ENCODE peak calls at places on chromosomes 11 and 22, in ten cellular contexts. One of them, this sample, is unnamed.

GRCh38 chr11:109552376-109552775 is 130.4 kb downstream of the C11orf87 start:
- DNase-seq in spleen: no peak
- DNase-seq in K562: no peak
- DNase-seq in stomach: no peak
- DNase-seq in GM23338: no peak
- DNase-seq in breast epithelium: no peak
- DNase-seq in upper lobe of left lung: no peak
- DNase-seq in transverse colon: no peak
- DNase-seq in HCT116: no peak
- DNase-seq in HL-60: no peak
- DNase-seq in this sample: no peak

GRCh38 chr22:48630444-48630777 is 1197.3 kb downstream of the BRD1 start:
- DNase-seq in spleen: no peak
- DNase-seq in K562: no peak
- DNase-seq in stomach: no peak
- DNase-seq in GM23338: no peak
- DNase-seq in breast epithelium: no peak
- DNase-seq in upper lobe of left lung: no peak
- DNase-seq in transverse colon: no peak
- DNase-seq in HCT116: no peak
- DNase-seq in HL-60: no peak
- DNase-seq in this sample: no peak

GRCh38 chr11:115324569-115325432 is 179.4 kb downstream of the CADM1 start:
- DNase-seq in spleen: no peak
- DNase-seq in K562: peak; percentile 34
- DNase-seq in stomach: peak; percentile 27
- DNase-seq in GM23338: peak; percentile 89
- DNase-seq in breast epithelium: no peak
- DNase-seq in upper lobe of left lung: no peak
- DNase-seq in transverse colon: peak; percentile 18
- DNase-seq in HCT116: no peak
- DNase-seq in HL-60: peak; percentile 43
- DNase-seq in this sample: peak; percentile 36

GRCh38 chr11:6438979-6439571 is 1.7 kb downstream of the HPX start:
- DNase-seq in spleen: no peak
- DNase-seq in K562: peak; percentile 33
- DNase-seq in stomach: peak; percentile 68
- DNase-seq in GM23338: peak; percentile 84
- DNase-seq in breast epithelium: no peak
- DNase-seq in upper lobe of left lung: no peak
- DNase-seq in transverse colon: peak; percentile 62
- DNase-seq in HCT116: peak; percentile 43
- DNase-seq in HL-60: peak; percentile 72
- DNase-seq in this sample: peak; percentile 55

GRCh38 chr11:65089621-65090020 is 5.6 kb downstream of the ZFPL1 start:
- DNase-seq in spleen: no peak
- DNase-seq in K562: no peak
- DNase-seq in stomach: no peak
- DNase-seq in GM23338: no peak
- DNase-seq in breast epithelium: no peak
- DNase-seq in upper lobe of left lung: no peak
- DNase-seq in transverse colon: no peak
- DNase-seq in HCT116: no peak
- DNase-seq in HL-60: no peak
- DNase-seq in this sample: no peak

GRCh38 chr11:118435233-118435892 is 929 bp upstream of the KMT2A start:
- DNase-seq in spleen: peak; percentile 93
- DNase-seq in K562: peak; percentile 67
- DNase-seq in stomach: peak; percentile 53
- DNase-seq in GM23338: peak; percentile 93
- DNase-seq in breast epithelium: no peak
- DNase-seq in upper lobe of left lung: peak; percentile 83
- DNase-seq in transverse colon: peak; percentile 67
- DNase-seq in HCT116: peak; percentile 18
- DNase-seq in HL-60: peak; percentile 77
- DNase-seq in this sample: peak; percentile 26

GRCh38 chr11:134529212-134530096 is 117.4 kb upstream of the B3GAT1 start:
- DNase-seq in spleen: no peak
- DNase-seq in K562: no peak
- DNase-seq in stomach: no peak
- DNase-seq in GM23338: no peak
- DNase-seq in breast epithelium: no peak
- DNase-seq in upper lobe of left lung: no peak
- DNase-seq in transverse colon: no peak
- DNase-seq in HCT116: no peak
- DNase-seq in HL-60: no peak
- DNase-seq in this sample: no peak

GRCh38 chr11:115776916-115777315 is 272.7 kb upstream of the CADM1 start:
- DNase-seq in spleen: no peak
- DNase-seq in K562: no peak
- DNase-seq in stomach: no peak
- DNase-seq in GM23338: no peak
- DNase-seq in breast epithelium: no peak
- DNase-seq in upper lobe of left lung: no peak
- DNase-seq in transverse colon: no peak
- DNase-seq in HCT116: no peak
- DNase-seq in HL-60: no peak
- DNase-seq in this sample: no peak

GRCh38 chr11:12448131-12448939 is 71.0 kb downstream of the PARVA start:
- DNase-seq in spleen: no peak
- DNase-seq in K562: no peak
- DNase-seq in stomach: no peak
- DNase-seq in GM23338: no peak
- DNase-seq in breast epithelium: no peak
- DNase-seq in upper lobe of left lung: no peak
- DNase-seq in transverse colon: no peak
- DNase-seq in HCT116: no peak
- DNase-seq in HL-60: no peak
- DNase-seq in this sample: no peak

GRCh38 chr11:47565340-47566165 is at the start of gene PTPMT1:
- DNase-seq in spleen: peak; percentile 94
- DNase-seq in K562: peak; percentile 83
- DNase-seq in stomach: peak; percentile 77
- DNase-seq in GM23338: peak; percentile 87
- DNase-seq in breast epithelium: peak; percentile 64
- DNase-seq in upper lobe of left lung: peak; percentile 95
- DNase-seq in transverse colon: peak; percentile 81
- DNase-seq in HCT116: peak; percentile 40
- DNase-seq in HL-60: peak; percentile 69
- DNase-seq in this sample: peak; percentile 33

GRCh38 chr22:50485221-50486131 is 1.2 kb upstream of the MIOX start:
- DNase-seq in spleen: no peak
- DNase-seq in K562: no peak
- DNase-seq in stomach: peak; percentile 86
- DNase-seq in GM23338: no peak
- DNase-seq in breast epithelium: no peak
- DNase-seq in upper lobe of left lung: peak; percentile 83
- DNase-seq in transverse colon: no peak
- DNase-seq in HCT116: no peak
- DNase-seq in HL-60: no peak
- DNase-seq in this sample: no peak

GRCh38 chr11:68999093-68999747 is 13.8 kb downstream of the MRGPRF start:
- DNase-seq in spleen: peak; percentile 70
- DNase-seq in K562: no peak
- DNase-seq in stomach: no peak
- DNase-seq in GM23338: no peak
- DNase-seq in breast epithelium: peak; percentile 45
- DNase-seq in upper lobe of left lung: no peak
- DNase-seq in transverse colon: peak; percentile 4
- DNase-seq in HCT116: no peak
- DNase-seq in HL-60: no peak
- DNase-seq in this sample: no peak

GRCh38 chr11:70526116-70527045 is 128.1 kb downstream of the CTTN start:
- DNase-seq in spleen: peak; percentile 48
- DNase-seq in K562: no peak
- DNase-seq in stomach: no peak
- DNase-seq in GM23338: no peak
- DNase-seq in breast epithelium: no peak
- DNase-seq in upper lobe of left lung: no peak
- DNase-seq in transverse colon: no peak
- DNase-seq in HCT116: no peak
- DNase-seq in HL-60: no peak
- DNase-seq in this sample: no peak

GRCh38 chr22:31446208-31446607 is 43.4 kb downstream of the EIF4ENIF1 start:
- DNase-seq in spleen: no peak
- DNase-seq in K562: no peak
- DNase-seq in stomach: no peak
- DNase-seq in GM23338: no peak
- DNase-seq in breast epithelium: no peak
- DNase-seq in upper lobe of left lung: no peak
- DNase-seq in transverse colon: no peak
- DNase-seq in HCT116: no peak
- DNase-seq in HL-60: no peak
- DNase-seq in this sample: no peak
- H3K27ac ChIP-seq in spleen: no peak overlapping the region
- H3K27ac ChIP-seq in K562: no peak overlapping the region
- H3K27ac ChIP-seq in stomach: no peak overlapping the region
- H3K27ac ChIP-seq in GM23338: no peak overlapping the region
- H3K27ac ChIP-seq in breast epithelium: no peak overlapping the region
- H3K27ac ChIP-seq in upper lobe of left lung: no peak overlapping the region
- H3K27ac ChIP-seq in transverse colon: no peak overlapping the region
- H3K27ac ChIP-seq in HCT116: no peak overlapping the region
- H3K27ac ChIP-seq in HL-60: no peak overlapping the region
- H3K27ac ChIP-seq in this sample: no peak overlapping the region

GRCh38 chr22:36303115-36303467 is 50.2 kb downstream of the APOL1 start:
- DNase-seq in spleen: no peak
- DNase-seq in K562: no peak
- DNase-seq in stomach: no peak
- DNase-seq in GM23338: no peak
- DNase-seq in breast epithelium: no peak
- DNase-seq in upper lobe of left lung: no peak
- DNase-seq in transverse colon: no peak
- DNase-seq in HCT116: no peak
- DNase-seq in HL-60: no peak
- DNase-seq in this sample: no peak
- TF ChIP-seq POLR2AphosphoS5 in spleen: peak; percentile 65
- TF ChIP-seq POLR2AphosphoS5 in K562: no peak
- TF ChIP-seq POLR2AphosphoS5 in stomach: no peak
- TF ChIP-seq POLR2AphosphoS5 in GM23338: no peak
- TF ChIP-seq POLR2AphosphoS5 in breast epithelium: no peak
- TF ChIP-seq POLR2AphosphoS5 in upper lobe of left lung: peak; percentile 17
- TF ChIP-seq POLR2AphosphoS5 in transverse colon: no peak
- TF ChIP-seq POLR2AphosphoS5 in HCT116: no peak
- TF ChIP-seq POLR2AphosphoS5 in HL-60: no peak
- TF ChIP-seq POLR2AphosphoS5 in this sample: no peak

GRCh38 chr22:20240900-20241299 is 27.2 kb downstream of the RTN4R start:
- DNase-seq in spleen: no peak
- DNase-seq in K562: no peak
- DNase-seq in stomach: no peak
- DNase-seq in GM23338: no peak
- DNase-seq in breast epithelium: no peak
- DNase-seq in upper lobe of left lung: peak; percentile 63
- DNase-seq in transverse colon: no peak
- DNase-seq in HCT116: no peak
- DNase-seq in HL-60: no peak
- DNase-seq in this sample: no peak

GRCh38 chr22:20238567-20239062 is 29.5 kb downstream of the RTN4R start:
- DNase-seq in spleen: peak; percentile 89
- DNase-seq in K562: peak; percentile 99
- DNase-seq in stomach: peak; percentile 77
- DNase-seq in GM23338: peak; percentile 88
- DNase-seq in breast epithelium: no peak
- DNase-seq in upper lobe of left lung: peak; percentile 65
- DNase-seq in transverse colon: peak; percentile 44
- DNase-seq in HCT116: peak; percentile 13
- DNase-seq in HL-60: peak; percentile 64
- DNase-seq in this sample: peak; percentile 33

GRCh38 chr22:20239951-20240773 is 28.0 kb downstream of the RTN4R start:
- DNase-seq in spleen: no peak
- DNase-seq in K562: peak; percentile 81
- DNase-seq in stomach: no peak
- DNase-seq in GM23338: peak; percentile 44
- DNase-seq in breast epithelium: no peak
- DNase-seq in upper lobe of left lung: peak; percentile 68
- DNase-seq in transverse colon: no peak
- DNase-seq in HCT116: no peak
- DNase-seq in HL-60: no peak
- DNase-seq in this sample: no peak

GRCh38 chr22:20237480-20238440 is 30.4 kb downstream of the RTN4R start:
- DNase-seq in spleen: peak; percentile 85
- DNase-seq in K562: no peak
- DNase-seq in stomach: no peak
- DNase-seq in GM23338: no peak
- DNase-seq in breast epithelium: no peak
- DNase-seq in upper lobe of left lung: peak; percentile 83
- DNase-seq in transverse colon: no peak
- DNase-seq in HCT116: no peak
- DNase-seq in HL-60: peak; percentile 22
- DNase-seq in this sample: no peak

DNA sequence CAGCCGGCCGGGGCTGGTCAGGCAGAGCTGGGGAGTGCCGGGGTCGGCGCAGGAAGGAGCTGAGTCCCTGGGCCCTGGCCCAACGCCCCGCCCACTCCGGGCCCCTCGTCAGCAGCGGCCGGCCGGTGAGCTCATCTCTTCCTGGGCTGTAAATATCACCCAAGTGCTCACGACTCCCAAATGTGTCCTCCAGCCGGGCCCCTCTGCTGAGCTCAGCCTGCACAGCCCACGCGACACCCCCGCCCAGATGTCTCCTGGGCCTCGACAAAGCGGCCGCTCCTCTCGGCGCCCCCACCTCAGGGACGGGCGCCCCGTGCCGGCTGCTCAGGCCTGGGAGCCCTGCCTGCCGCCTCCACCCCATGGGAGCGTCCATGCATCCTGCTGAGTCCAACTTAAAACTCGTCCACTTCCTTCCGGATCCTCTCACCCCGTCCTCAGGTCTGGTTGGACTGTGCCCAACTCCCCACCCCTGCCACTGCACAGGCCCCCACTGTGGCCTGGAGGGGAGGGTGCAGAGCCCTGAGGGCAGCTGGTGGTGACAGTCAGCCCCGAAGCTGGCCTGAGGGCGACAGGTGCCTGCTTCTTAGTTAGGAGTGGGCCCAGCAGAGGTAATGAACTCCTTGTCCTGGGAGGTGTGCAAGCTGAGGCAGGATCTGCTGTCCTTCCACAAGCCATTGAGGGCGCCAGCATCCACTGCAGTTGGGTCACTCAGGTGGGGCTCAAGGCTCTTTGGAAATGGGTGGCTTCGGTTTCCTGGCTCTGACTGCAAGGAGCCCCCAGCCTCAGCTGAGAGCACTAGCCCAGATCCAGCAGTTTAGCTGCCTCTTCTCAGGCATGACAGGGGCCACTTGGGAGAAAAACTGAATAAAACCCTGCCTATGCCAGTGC is 28.8 kb downstream of the RTN4R start:
- DNase-seq in spleen: peak; percentile 86
- DNase-seq in K562: peak; percentile 88
- DNase-seq in stomach: no peak
- DNase-seq in GM23338: no peak
- DNase-seq in breast epithelium: no peak
- DNase-seq in upper lobe of left lung: peak; percentile 88
- DNase-seq in transverse colon: peak; percentile 19
- DNase-seq in HCT116: no peak
- DNase-seq in HL-60: no peak
- DNase-seq in this sample: no peak
- H3K4me3 ChIP-seq in spleen: no peak overlapping the region
- H3K4me3 ChIP-seq in K562: no peak overlapping the region
- H3K4me3 ChIP-seq in stomach: no peak overlapping the region
- H3K4me3 ChIP-seq in GM23338: no peak overlapping the region
- H3K4me3 ChIP-seq in breast epithelium: peak overlapping the region; percentile 49
- H3K4me3 ChIP-seq in upper lobe of left lung: no peak overlapping the region
- H3K4me3 ChIP-seq in transverse colon: no peak overlapping the region
- H3K4me3 ChIP-seq in HCT116: no peak overlapping the region
- H3K4me3 ChIP-seq in HL-60: no peak overlapping the region
- H3K4me3 ChIP-seq in this sample: no peak overlapping the region

GRCh38 chr22:23382796-23383195 is 197.3 kb downstream of the IGLL1 start:
- DNase-seq in spleen: no peak
- DNase-seq in K562: no peak
- DNase-seq in stomach: no peak
- DNase-seq in GM23338: no peak
- DNase-seq in breast epithelium: no peak
- DNase-seq in upper lobe of left lung: peak; percentile 48
- DNase-seq in transverse colon: no peak
- DNase-seq in HCT116: no peak
- DNase-seq in HL-60: no peak
- DNase-seq in this sample: no peak
- H3K27ac ChIP-seq in spleen: no peak overlapping the region
- H3K27ac ChIP-seq in K562: no peak overlapping the region
- H3K27ac ChIP-seq in stomach: no peak overlapping the region
- H3K27ac ChIP-seq in GM23338: no peak overlapping the region
- H3K27ac ChIP-seq in breast epithelium: no peak overlapping the region
- H3K27ac ChIP-seq in upper lobe of left lung: no peak overlapping the region
- H3K27ac ChIP-seq in transverse colon: no peak overlapping the region
- H3K27ac ChIP-seq in HCT116: no peak overlapping the region
- H3K27ac ChIP-seq in HL-60: no peak overlapping the region
- H3K27ac ChIP-seq in this sample: no peak overlapping the region